ENCODE peak calls at places on chromosomes 12 and 14, in eight cellular contexts. B is T-helper 1 cell; V is ACHN; T is HTR-8/SVneo; U is epithelial cell of proximal tubule; A is HuH-7; N is EH; D is stimulated activated CD4-positive, alpha-beta T cell treated with anti-CD3 and anti-CD28 coated beads, Interleukin-4, amount 100 ng/mL, for 24 hours. P is an unnamed sample.
A peak's percentile ranks its signal among the peaks of the same experiment; 100 is the strongest.

GRCh38 chr14:100696590-100696989 is 30.1 kb upstream of the DLK1 start:
- DNase-seq in B (no peak), V (no peak), T (no peak), U (no peak), A (no peak), N (no peak), D (no peak), P (no peak)

GRCh38 chr14:100619382-100620305 is 32.4 kb upstream of the BEGAIN start:
- DNase-seq in B (no peak), V (no peak), T (no peak), U (no peak), A (no peak), N (no peak), D (no peak), P (no peak)

GRCh38 chr12:107801150-107801549 is 26.6 kb downstream of the ASCL4 start:
- DNase-seq in B (no peak), V (no peak), T (no peak), U (no peak), A (no peak), N (peak; percentile 49), D (no peak), P (no peak)

GRCh38 chr12:565161-565560 is 98.1 kb downstream of the NINJ2 start:
- DNase-seq in B (no peak), V (no peak), T (no peak), U (no peak), A (no peak), N (no peak), D (no peak), P (no peak)

GRCh38 chr12:10617868-10618267 is 4.5 kb upstream of the MAGOHB start:
- DNase-seq in B (no peak), V (peak; percentile 27), T (no peak), U (no peak), A (no peak), N (peak; percentile 27), D (no peak), P (no peak)

GRCh38 chr12:132543298-132544172 is 53.6 kb downstream of the FBRSL1 start:
- DNase-seq in B (no peak), V (no peak), T (no peak), U (no peak), A (no peak), N (no peak), D (no peak), P (no peak)

GRCh38 chr14:100659345-100660001 is 67.2 kb upstream of the DLK1 start:
- DNase-seq in B (no peak), V (no peak), T (no peak), U (no peak), A (no peak), N (no peak), D (no peak), P (no peak)

GRCh38 chr12:2639020-2639298 is 155.8 kb upstream of the FKBP4 start:
- DNase-seq in B (no peak), V (no peak), T (no peak), U (no peak), A (no peak), N (no peak), D (no peak), P (peak; percentile 29)

GRCh38 chr14:39491134-39491541 is 58.9 kb upstream of the FBXO33 start:
- DNase-seq in B (no peak), V (peak; percentile 39), T (peak; percentile 13), U (peak; percentile 27), A (no peak), N (peak; percentile 40), D (no peak), P (no peak)

GRCh38 chr14:51319181-51319597 is 79.1 kb downstream of the TMX1 start:
- DNase-seq in B (no peak), V (no peak), T (no peak), U (no peak), A (no peak), N (peak; percentile 24), D (no peak), P (no peak)

GRCh38 chr12:9049520-9050133 is 60.3 kb downstream of the KLRG1 start:
- DNase-seq in B (no peak), V (peak; percentile 70), T (peak; percentile 11), U (no peak), A (no peak), N (peak; percentile 54), D (peak; percentile 42), P (no peak)

GRCh38 chr14:21192875-21193535 is 37.1 kb upstream of the OR5AU1 start:
- DNase-seq in B (no peak), V (no peak), T (no peak), U (no peak), A (no peak), N (no peak), D (no peak), P (no peak)

GRCh38 chr12:89451876-89452275 is 72.7 kb downstream of the GALNT4 start:
- DNase-seq in B (no peak), V (no peak), T (peak; percentile 46), U (no peak), A (no peak), N (peak; percentile 98), D (no peak), P (no peak)

GRCh38 chr14:50061664-50062437 is 54.5 kb downstream of the VCPKMT start:
- DNase-seq in B (peak; percentile 52), V (peak; percentile 44), T (peak; percentile 22), U (no peak), A (no peak), N (peak; percentile 77), D (peak; percentile 60), P (peak; percentile 62)

GRCh38 chr12:92703777-92704176 is 988 bp downstream of the PLEKHG7 start:
- DNase-seq in B (no peak), V (no peak), T (no peak), U (no peak), A (no peak), N (no peak), D (no peak), P (no peak)

GRCh38 chr14:65833256-65833880 is 420.8 kb downstream of the FUT8 start:
- DNase-seq in B (no peak), V (no peak), T (no peak), U (no peak), A (no peak), N (no peak), D (no peak), P (no peak)

GRCh38 chr14:73634333-73634833 is 10.4 kb upstream of the DNAL1 start:
- DNase-seq in B (no peak), V (peak; percentile 42), T (no peak), U (no peak), A (peak; percentile 58), N (no peak), D (no peak), P (no peak)

GRCh38 chr14:54738009-54738408 is 164.6 kb downstream of the GCH1 start:
- DNase-seq in B (no peak), V (no peak), T (no peak), U (no peak), A (no peak), N (peak; percentile 65), D (no peak), P (no peak)

GRCh38 chr12:60475825-60476224 is 880.0 kb downstream of the SLC16A7 start:
- DNase-seq in B (no peak), V (no peak), T (no peak), U (no peak), A (no peak), N (no peak), D (no peak), P (no peak)

GRCh38 chr12:28568083-28568482 is 377.8 kb downstream of the CCDC91 start:
- DNase-seq in B (no peak), V (peak; percentile 37), T (no peak), U (peak; percentile 71), A (no peak), N (peak; percentile 94), D (no peak), P (no peak)

GRCh38 chr12:51381226-51382079 is 9.8 kb downstream of the GALNT6 start:
- DNase-seq in B (no peak), V (no peak), T (no peak), U (no peak), A (no peak), N (peak; percentile 68), D (no peak), P (no peak)

GRCh38 chr12:104147346-104147745 is 9.3 kb upstream of the NFYB start:
- DNase-seq in B (no peak), V (no peak), T (no peak), U (no peak), A (no peak), N (no peak), D (no peak), P (no peak)

GRCh38 chr14:105151838-105152793 is 16.5 kb downstream of the JAG2 start:
- DNase-seq in B (peak; percentile 1), V (no peak), T (no peak), U (no peak), A (no peak), N (no peak), D (no peak), P (no peak)

GRCh38 chr14:68148276-68148675 is 328.7 kb downstream of the RAD51B start:
- DNase-seq in B (no peak), V (no peak), T (no peak), U (no peak), A (no peak), N (peak; percentile 59), D (no peak), P (no peak)

GRCh38 chr12:42630323-42630722 is 40.8 kb upstream of the PRICKLE1 start:
- DNase-seq in B (no peak), V (no peak), T (no peak), U (no peak), A (no peak), N (no peak), D (no peak), P (no peak)

P was measured in Caco-2.